ENCODE peak calls at places on chromosomes 2 and 18, in five cellular contexts. One of them, this sample, is unnamed.

GRCh38 chr2:37371979-37372378 is 27.5 kb downstream of the QPCT start:
- DNase-seq in colonic mucosa: no peak
- DNase-seq in vagina: no peak
- DNase-seq in choroid plexus epithelial cell: no peak
- DNase-seq in omental fat pad: no peak
- DNase-seq in this sample: no peak

GRCh38 chr2:161913865-161914264 is 160.2 kb downstream of the DPP4 start:
- DNase-seq in colonic mucosa: no peak
- DNase-seq in vagina: no peak
- DNase-seq in choroid plexus epithelial cell: peak; percentile 67
- DNase-seq in omental fat pad: no peak
- DNase-seq in this sample: no peak

GRCh38 chr2:1673160-1673944 is 71.0 kb downstream of the PXDN start:
- DNase-seq in colonic mucosa: no peak
- DNase-seq in vagina: no peak
- DNase-seq in choroid plexus epithelial cell: no peak
- DNase-seq in omental fat pad: no peak
- DNase-seq in this sample: no peak

GRCh38 chr2:132991464-132992045 is 321.6 kb upstream of the LYPD1 start:
- DNase-seq in colonic mucosa: no peak
- DNase-seq in vagina: no peak
- DNase-seq in choroid plexus epithelial cell: no peak
- DNase-seq in omental fat pad: no peak
- DNase-seq in this sample: no peak

GRCh38 chr2:24124003-24124585 is 825 bp downstream of the FAM228B start:
- DNase-seq in colonic mucosa: no peak
- DNase-seq in vagina: no peak
- DNase-seq in choroid plexus epithelial cell: no peak
- DNase-seq in omental fat pad: no peak
- DNase-seq in this sample: no peak

GRCh38 chr2:133109772-133110171 is 439.8 kb upstream of the LYPD1 start:
- DNase-seq in colonic mucosa: no peak
- DNase-seq in vagina: no peak
- DNase-seq in choroid plexus epithelial cell: peak; percentile 43
- DNase-seq in omental fat pad: no peak
- DNase-seq in this sample: no peak

GRCh38 chr2:167543721-167544120 is 655.4 kb downstream of the XIRP2 start:
- DNase-seq in colonic mucosa: no peak
- DNase-seq in vagina: no peak
- DNase-seq in choroid plexus epithelial cell: no peak
- DNase-seq in omental fat pad: no peak
- DNase-seq in this sample: no peak

GRCh38 chr2:205372141-205372540 is 310.2 kb upstream of the NRP2 start:
- DNase-seq in colonic mucosa: no peak
- DNase-seq in vagina: no peak
- DNase-seq in choroid plexus epithelial cell: peak; percentile 40
- DNase-seq in omental fat pad: no peak
- DNase-seq in this sample: no peak

GRCh38 chr18:67864677-67865340 is 348.3 kb upstream of the DSEL start:
- DNase-seq in colonic mucosa: no peak
- DNase-seq in vagina: no peak
- DNase-seq in choroid plexus epithelial cell: peak; percentile 48
- DNase-seq in omental fat pad: no peak
- DNase-seq in this sample: no peak

GRCh38 chr2:168717790-168718502 is 84.5 kb upstream of the NOSTRIN start:
- DNase-seq in colonic mucosa: no peak
- DNase-seq in vagina: no peak
- DNase-seq in choroid plexus epithelial cell: no peak
- DNase-seq in omental fat pad: no peak
- DNase-seq in this sample: no peak

GRCh38 chr2:156129227-156129626 is 203.3 kb downstream of the NR4A2 start:
- DNase-seq in colonic mucosa: no peak
- DNase-seq in vagina: no peak
- DNase-seq in choroid plexus epithelial cell: no peak
- DNase-seq in omental fat pad: no peak
- DNase-seq in this sample: no peak

GRCh38 chr2:68458962-68459361 is 8.1 kb downstream of the FBXO48 start:
- DNase-seq in colonic mucosa: no peak
- DNase-seq in vagina: no peak
- DNase-seq in choroid plexus epithelial cell: peak; percentile 62
- DNase-seq in omental fat pad: no peak
- DNase-seq in this sample: no peak

GRCh38 chr2:36951030-36951518 is 15.3 kb downstream of the STRN start:
- DNase-seq in colonic mucosa: no peak
- DNase-seq in vagina: no peak
- DNase-seq in choroid plexus epithelial cell: no peak
- DNase-seq in omental fat pad: no peak
- DNase-seq in this sample: no peak

GRCh38 chr2:17643031-17643615 is 102.6 kb downstream of the VSNL1 start:
- DNase-seq in colonic mucosa: no peak
- DNase-seq in vagina: no peak
- DNase-seq in choroid plexus epithelial cell: peak; percentile 98
- DNase-seq in omental fat pad: peak; percentile 27
- DNase-seq in this sample: peak; percentile 60

GRCh38 chr2:135168119-135168872 is 116.2 kb downstream of the RAB3GAP1 start:
- DNase-seq in colonic mucosa: peak; percentile 43
- DNase-seq in vagina: no peak
- DNase-seq in choroid plexus epithelial cell: no peak
- DNase-seq in omental fat pad: no peak
- DNase-seq in this sample: no peak

GRCh38 chr2:47174731-47175361 is 19.7 kb upstream of the STPG4 start:
- DNase-seq in colonic mucosa: peak; percentile 90
- DNase-seq in vagina: no peak
- DNase-seq in choroid plexus epithelial cell: peak; percentile 58
- DNase-seq in omental fat pad: no peak
- DNase-seq in this sample: no peak

GRCh38 chr2:27545348-27546141 is 37.3 kb upstream of the ZNF512 start:
- DNase-seq in colonic mucosa: no peak
- DNase-seq in vagina: no peak
- DNase-seq in choroid plexus epithelial cell: peak; percentile 16
- DNase-seq in omental fat pad: no peak
- DNase-seq in this sample: no peak

GRCh38 chr18:10135302-10135926 is 221.6 kb downstream of the VAPA start:
- DNase-seq in colonic mucosa: no peak
- DNase-seq in vagina: no peak
- DNase-seq in choroid plexus epithelial cell: no peak
- DNase-seq in omental fat pad: no peak
- DNase-seq in this sample: no peak

GRCh38 chr18:71020342-71021096 is 731.7 kb downstream of the SOCS6 start:
- DNase-seq in colonic mucosa: no peak
- DNase-seq in vagina: no peak
- DNase-seq in choroid plexus epithelial cell: peak; percentile 70
- DNase-seq in omental fat pad: no peak
- DNase-seq in this sample: no peak

GRCh38 chr2:235373171-235373570 is 120.7 kb upstream of the AGAP1 start:
- DNase-seq in colonic mucosa: no peak
- DNase-seq in vagina: no peak
- DNase-seq in choroid plexus epithelial cell: no peak
- DNase-seq in omental fat pad: no peak
- DNase-seq in this sample: no peak

GRCh38 chr2:101356486-101356885 is 30.8 kb downstream of the CREG2 start:
- DNase-seq in colonic mucosa: no peak
- DNase-seq in vagina: no peak
- DNase-seq in choroid plexus epithelial cell: peak; percentile 39
- DNase-seq in omental fat pad: no peak
- DNase-seq in this sample: no peak

GRCh38 chr2:114727012-114727411 is 284.6 kb downstream of the DPP10 start:
- DNase-seq in colonic mucosa: no peak
- DNase-seq in vagina: no peak
- DNase-seq in choroid plexus epithelial cell: no peak
- DNase-seq in omental fat pad: no peak
- DNase-seq in this sample: no peak

GRCh38 chr2:114728372-114728771 is 285.9 kb downstream of the DPP10 start:
- DNase-seq in colonic mucosa: no peak
- DNase-seq in vagina: no peak
- DNase-seq in choroid plexus epithelial cell: no peak
- DNase-seq in omental fat pad: no peak
- DNase-seq in this sample: no peak

GRCh38 chr2:114724513-114724912 is 282.1 kb downstream of the DPP10 start:
- DNase-seq in colonic mucosa: no peak
- DNase-seq in vagina: no peak
- DNase-seq in choroid plexus epithelial cell: no peak
- DNase-seq in omental fat pad: no peak
- DNase-seq in this sample: no peak

DNA sequence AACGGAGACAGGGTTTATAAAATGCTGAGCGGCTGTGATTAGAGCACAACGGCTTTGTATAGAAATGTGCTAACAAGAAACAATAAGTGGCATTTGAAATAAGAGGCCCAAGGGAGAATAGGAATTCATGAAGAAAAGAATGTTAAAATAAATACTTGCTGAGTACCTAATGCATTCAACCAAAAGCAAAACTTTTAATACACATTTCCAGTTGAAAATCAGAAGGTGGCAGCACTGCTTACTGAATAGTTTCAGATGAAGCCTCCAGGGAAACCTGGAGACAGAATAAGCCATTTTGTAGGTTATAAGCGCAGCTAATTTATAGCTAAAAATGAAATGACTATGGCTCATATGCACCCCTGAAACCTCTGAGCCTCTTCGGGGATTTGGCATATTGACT is 286.6 kb downstream of the DPP10 start:
- DNase-seq in colonic mucosa: no peak
- DNase-seq in vagina: no peak
- DNase-seq in choroid plexus epithelial cell: no peak
- DNase-seq in omental fat pad: no peak
- DNase-seq in this sample: no peak
- TF ChIP-seq CTCF in colonic mucosa: no peak
- TF ChIP-seq CTCF in vagina: no peak
- TF ChIP-seq CTCF in choroid plexus epithelial cell: no peak
- TF ChIP-seq CTCF in omental fat pad: no peak
- TF ChIP-seq CTCF in this sample: no peak

GRCh38 chr18:24447961-24448360 is 12.5 kb upstream of the HRH4 start:
- DNase-seq in colonic mucosa: no peak
- DNase-seq in vagina: no peak
- DNase-seq in choroid plexus epithelial cell: no peak
- DNase-seq in omental fat pad: no peak
- DNase-seq in this sample: no peak
- TF ChIP-seq CTCF in colonic mucosa: no peak
- TF ChIP-seq CTCF in vagina: no peak
- TF ChIP-seq CTCF in choroid plexus epithelial cell: no peak
- TF ChIP-seq CTCF in omental fat pad: no peak
- TF ChIP-seq CTCF in this sample: no peak

GRCh38 chr2:5479265-5479928 is 212.8 kb upstream of the SOX11 start:
- DNase-seq in colonic mucosa: no peak
- DNase-seq in vagina: no peak
- DNase-seq in choroid plexus epithelial cell: no peak
- DNase-seq in omental fat pad: no peak
- DNase-seq in this sample: no peak

GRCh38 chr2:5484868-5485267 is 207.3 kb upstream of the SOX11 start:
- DNase-seq in colonic mucosa: no peak
- DNase-seq in vagina: no peak
- DNase-seq in choroid plexus epithelial cell: no peak
- DNase-seq in omental fat pad: no peak
- DNase-seq in this sample: no peak

DNA sequence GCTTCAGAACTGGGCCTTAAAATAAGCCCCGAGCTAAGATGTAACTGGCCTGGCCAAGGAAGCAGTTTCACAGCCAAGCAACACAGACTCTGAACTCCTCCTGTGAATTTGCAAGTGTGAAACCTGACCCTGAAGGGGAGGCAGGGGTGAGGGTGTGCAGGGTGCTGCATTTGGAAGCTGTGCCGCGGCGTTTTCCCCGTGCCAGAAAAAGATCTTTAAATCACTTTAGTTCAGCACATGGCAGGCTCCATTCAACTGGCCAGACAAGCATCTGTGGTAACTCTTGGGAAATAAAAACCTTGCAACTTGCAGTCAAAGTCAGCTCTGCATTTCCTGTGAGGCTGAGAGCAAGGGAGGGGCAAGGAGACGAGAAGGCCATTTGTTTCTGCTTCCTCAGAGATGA is 209.3 kb upstream of the SOX11 start:
- DNase-seq in colonic mucosa: no peak
- DNase-seq in vagina: no peak
- DNase-seq in choroid plexus epithelial cell: peak; percentile 63
- DNase-seq in omental fat pad: no peak
- DNase-seq in this sample: no peak
- TF ChIP-seq CTCF in colonic mucosa: no peak
- TF ChIP-seq CTCF in vagina: no peak
- TF ChIP-seq CTCF in choroid plexus epithelial cell: no peak
- TF ChIP-seq CTCF in omental fat pad: no peak
- TF ChIP-seq CTCF in this sample: no peak

GRCh38 chr2:153972412-153972811 is 100.7 kb downstream of the GALNT13 start:
- DNase-seq in colonic mucosa: no peak
- DNase-seq in vagina: no peak
- DNase-seq in choroid plexus epithelial cell: no peak
- DNase-seq in omental fat pad: no peak
- DNase-seq in this sample: no peak
- TF ChIP-seq CTCF in colonic mucosa: no peak
- TF ChIP-seq CTCF in vagina: no peak
- TF ChIP-seq CTCF in choroid plexus epithelial cell: no peak
- TF ChIP-seq CTCF in omental fat pad: no peak
- TF ChIP-seq CTCF in this sample: no peak

DNA sequence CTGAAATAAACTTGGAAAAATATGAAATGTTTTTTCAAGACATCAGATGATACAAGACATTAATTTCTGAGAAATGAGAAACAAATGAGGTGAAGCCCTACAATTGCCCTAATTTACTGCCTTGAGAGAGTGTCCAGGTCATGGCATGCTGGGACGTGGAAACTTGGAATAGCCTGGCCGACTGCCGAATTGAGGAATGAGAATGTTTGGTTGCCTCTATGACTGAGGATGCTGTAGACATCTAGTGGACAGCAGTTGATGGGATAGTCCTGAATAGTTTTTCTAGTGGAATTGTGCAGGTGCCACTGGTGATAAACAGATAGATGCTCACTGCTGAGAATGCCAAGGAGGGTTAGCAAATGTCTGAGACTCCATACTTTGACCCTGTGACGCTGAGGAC is 56.4 kb upstream of the CWC22 start:
- DNase-seq in colonic mucosa: no peak
- DNase-seq in vagina: no peak
- DNase-seq in choroid plexus epithelial cell: no peak
- DNase-seq in omental fat pad: no peak
- DNase-seq in this sample: no peak
- TF ChIP-seq CTCF in colonic mucosa: no peak
- TF ChIP-seq CTCF in vagina: no peak
- TF ChIP-seq CTCF in choroid plexus epithelial cell: peak; percentile 15
- TF ChIP-seq CTCF in omental fat pad: no peak
- TF ChIP-seq CTCF in this sample: peak; percentile 34

DNA sequence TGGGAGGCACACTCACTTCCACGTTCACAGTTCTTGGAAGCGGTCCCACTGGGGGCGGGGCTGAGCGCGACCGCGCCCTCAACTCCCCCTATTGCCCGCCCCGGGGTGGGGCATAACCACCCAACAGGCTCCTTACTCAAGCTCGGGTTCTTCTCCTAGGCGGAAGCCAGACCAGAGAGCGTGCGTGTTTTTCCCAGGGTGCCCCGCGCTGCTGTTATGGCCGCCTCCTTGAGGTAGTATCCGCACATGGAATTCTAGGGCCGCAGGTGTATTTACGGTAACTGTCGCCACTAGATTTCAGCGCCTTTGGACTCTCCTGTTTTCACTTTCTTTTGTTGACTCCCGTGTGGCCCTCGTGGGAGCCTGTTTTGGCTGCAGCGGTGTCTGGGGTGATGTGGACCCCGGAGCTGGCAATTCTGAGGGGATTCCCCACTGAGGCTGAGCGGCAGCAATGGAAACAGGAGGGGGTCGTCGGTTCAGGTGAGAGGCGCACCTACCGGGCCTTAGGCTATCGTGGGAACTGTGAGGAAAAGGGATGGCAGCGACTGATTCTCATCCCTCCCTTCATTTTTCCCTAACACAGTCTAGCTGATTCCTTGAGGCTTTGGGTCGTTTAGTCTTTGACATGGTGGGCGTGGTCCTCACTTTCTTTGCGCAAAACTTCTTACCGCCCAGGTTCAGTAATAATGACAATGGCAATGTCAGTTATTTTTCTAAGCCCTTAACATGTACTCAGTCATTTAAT is at the start of gene TTC27:
- DNase-seq in colonic mucosa: peak; percentile 99
- DNase-seq in vagina: peak; percentile 93
- DNase-seq in choroid plexus epithelial cell: peak; percentile 97
- DNase-seq in omental fat pad: peak; percentile 89
- DNase-seq in this sample: peak; percentile 97
- TF ChIP-seq CTCF in colonic mucosa: no peak
- TF ChIP-seq CTCF in vagina: no peak
- TF ChIP-seq CTCF in choroid plexus epithelial cell: no peak
- TF ChIP-seq CTCF in omental fat pad: no peak
- TF ChIP-seq CTCF in this sample: no peak